ENCODE peak calls at places on chromosomes 5 and 9, in seven cellular contexts. F is heart left ventricle; W is pancreas; I is fibroblast of lung; G is left ventricle myocardium inferior; X is CD4-positive, alpha-beta T cell; Z is B cell. O is an unnamed sample.

GRCh38 chr9:128422783-128423150 is 2.1 kb downstream of the CERCAM start:
- DNase-seq in X (no peak), Z (no peak), F (no peak), I (no peak), G (no peak), W (no peak), O (no peak)

GRCh38 chr5:132372542-132372941 is 3.0 kb downstream of the SLC22A5 start:
- DNase-seq in X (no peak), F (no peak), W (no peak), Z (no peak), I (no peak), G (no peak), O (no peak)

GRCh38 chr5:1027631-1028441 is 19.2 kb downstream of the NKD2 start:
- DNase-seq in I (no peak), F (no peak), W (no peak), X (no peak), G (peak; percentile 12), Z (peak; percentile 23), O (no peak)

GRCh38 chr9:127174386-127175318 is 52.2 kb upstream of the ANGPTL2 start:
- DNase-seq in G (no peak), I (no peak), F (peak; percentile 15), W (no peak), X (no peak), Z (no peak), O (no peak)

GRCh38 chr5:77318060-77318459 is 107.6 kb downstream of the PDE8B start:
- DNase-seq in W (no peak), X (no peak), G (no peak), Z (no peak), F (no peak), I (no peak), O (no peak)

GRCh38 chr5:171980729-171981128 is 25.7 kb downstream of the FBXW11 start:
- DNase-seq in G (no peak), Z (no peak), I (no peak), W (no peak), F (no peak), X (no peak), O (no peak)

GRCh38 chr5:146965781-146966659 is 87.5 kb upstream of the PPP2R2B start:
- DNase-seq in W (peak; percentile 57), G (no peak), X (peak; percentile 1), Z (peak; percentile 13), F (peak; percentile 52), I (peak; percentile 79), O (peak; percentile 38)

GRCh38 chr5:155260798-155261197 is 247.2 kb downstream of the KIF4B start:
- DNase-seq in Z (no peak), I (no peak), W (no peak), X (no peak), G (no peak), F (no peak), O (no peak)

GRCh38 chr5:33850100-33850594 is 41.6 kb downstream of the ADAMTS12 start:
- DNase-seq in F (no peak), W (no peak), X (no peak), Z (no peak), I (peak; percentile 68), G (no peak), O (no peak)

GRCh38 chr9:93081081-93081529 is 14.9 kb upstream of the CARD19 start:
- DNase-seq in Z (peak; percentile 3), X (no peak), F (peak; percentile 8), I (peak; percentile 53), G (no peak), W (no peak), O (no peak)

GRCh38 chr5:72955143-72955767 is 586 bp upstream of the FCHO2 start:
- DNase-seq in W (peak; percentile 61), F (peak; percentile 86), I (no peak), G (peak; percentile 86), Z (no peak), X (no peak), O (no peak)

GRCh38 chr9:136502196-136502595 is 19.4 kb upstream of the SEC16A start:
- DNase-seq in G (no peak), W (no peak), X (no peak), F (no peak), Z (no peak), I (no peak), O (no peak)

GRCh38 chr9:136505406-136506403 is 22.9 kb upstream of the SEC16A start:
- DNase-seq in Z (no peak), W (no peak), F (no peak), I (no peak), G (no peak), X (no peak), O (no peak)

GRCh38 chr9:136504512-136505348 is 21.9 kb upstream of the SEC16A start:
- DNase-seq in Z (no peak), G (no peak), I (no peak), X (no peak), F (no peak), W (no peak), O (no peak)

GRCh38 chr9:136501686-136502085 is 18.8 kb upstream of the SEC16A start:
- DNase-seq in W (no peak), G (no peak), Z (no peak), X (no peak), F (no peak), I (no peak), O (no peak)

GRCh38 chr9:136502940-136503550 is 20.2 kb upstream of the SEC16A start:
- DNase-seq in G (no peak), Z (no peak), I (no peak), X (no peak), F (no peak), W (no peak), O (no peak)
- TF ChIP-seq CTCF in G (no peak), Z (no peak), I (no peak), X (no peak), F (no peak), W (no peak), O (no peak)

GRCh38 chr9:27717991-27718390 is 144.7 kb upstream of the C9orf72 start:
- DNase-seq in Z (no peak), I (no peak), G (no peak), X (no peak), F (no peak), W (no peak), O (no peak)

GRCh38 chr9:27715651-27716050 is 142.4 kb upstream of the C9orf72 start:
- DNase-seq in W (no peak), I (no peak), G (no peak), Z (no peak), F (no peak), X (no peak), O (no peak)

GRCh38 chr9:27711241-27711640 is 138.0 kb upstream of the C9orf72 start:
- DNase-seq in F (no peak), I (no peak), G (no peak), Z (no peak), W (no peak), X (no peak), O (no peak)

GRCh38 chr9:27712826-27713225 is 139.5 kb upstream of the C9orf72 start:
- DNase-seq in G (no peak), F (no peak), X (no peak), Z (no peak), W (no peak), I (no peak), O (no peak)

DNA sequence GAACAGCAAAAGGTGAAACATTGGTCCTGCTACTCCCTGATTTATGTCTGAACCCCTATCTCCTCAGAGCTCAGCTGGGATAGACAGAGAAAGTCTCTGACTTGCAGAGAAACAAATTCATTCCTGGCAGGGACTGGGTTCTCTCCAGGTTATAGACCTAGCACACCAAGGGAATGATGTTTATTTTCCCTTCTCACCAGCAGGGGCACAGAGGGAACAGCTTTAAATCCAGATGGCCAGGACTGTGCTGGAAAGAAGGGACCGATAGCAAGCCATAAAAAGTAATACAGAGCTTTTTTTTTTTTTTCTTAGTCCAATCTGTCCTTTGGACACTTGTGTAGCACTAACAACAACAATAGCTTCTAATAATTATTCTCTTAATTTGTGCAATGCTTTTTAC is 141.1 kb upstream of the C9orf72 start:
- DNase-seq in W (no peak), I (no peak), Z (no peak), G (no peak), X (no peak), F (no peak), O (no peak)
- TF ChIP-seq CTCF in W (no peak), I (no peak), Z (no peak), G (no peak), X (no peak), F (no peak), O (no peak)

DNA sequence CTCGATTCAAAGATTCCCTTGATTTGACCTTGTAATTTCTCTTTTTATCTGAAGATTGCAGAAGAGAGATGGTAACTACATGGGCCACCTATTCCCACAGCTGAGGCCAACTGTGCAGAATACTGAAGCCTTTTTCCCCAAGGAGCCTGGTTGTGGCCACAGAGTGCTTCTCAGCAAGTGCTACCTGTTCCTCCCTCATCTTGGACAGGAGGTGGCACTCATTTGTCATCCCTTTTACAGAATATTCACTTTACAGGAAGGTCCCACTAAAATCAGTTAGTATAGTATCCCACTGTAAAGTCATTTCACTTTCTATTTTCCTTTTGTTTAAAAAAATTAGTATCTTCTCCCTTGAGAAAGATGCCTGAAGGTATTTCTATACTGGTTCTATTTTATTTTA is 346.4 kb downstream of the ARL15 start:
- DNase-seq in G (no peak), W (no peak), Z (no peak), X (no peak), F (no peak), I (no peak), O (no peak)
- TF ChIP-seq CTCF in G (no peak), W (no peak), Z (no peak), X (no peak), F (no peak), I (no peak), O (no peak)

GRCh38 chr5:151107738-151108520 is 27.1 kb upstream of the TNIP1 start:
- DNase-seq in F (peak; percentile 62), X (no peak), Z (no peak), G (peak; percentile 63), I (peak; percentile 48), W (peak; percentile 91), O (peak; percentile 48)
- TF ChIP-seq CTCF in F (peak; percentile 18), X (no peak), Z (no peak), G (peak; percentile 34), I (no peak), W (no peak), O (no peak)

GRCh38 chr5:17186271-17186670 is 31.2 kb upstream of the BASP1 start:
- DNase-seq in Z (no peak), X (no peak), W (no peak), I (no peak), F (no peak), G (no peak), O (no peak)

GRCh38 chr5:17187401-17187800 is 30.0 kb upstream of the BASP1 start:
- DNase-seq in I (peak; percentile 44), G (no peak), F (no peak), X (no peak), Z (no peak), W (no peak), O (no peak)

GRCh38 chr5:17184596-17184995 is 32.8 kb upstream of the BASP1 start:
- DNase-seq in G (no peak), Z (no peak), I (peak; percentile 64), W (no peak), X (no peak), F (no peak), O (no peak)

GRCh38 chr5:17185349-17185748 is 32.1 kb upstream of the BASP1 start:
- DNase-seq in X (no peak), I (no peak), W (no peak), G (no peak), Z (no peak), F (no peak), O (no peak)

DNA sequence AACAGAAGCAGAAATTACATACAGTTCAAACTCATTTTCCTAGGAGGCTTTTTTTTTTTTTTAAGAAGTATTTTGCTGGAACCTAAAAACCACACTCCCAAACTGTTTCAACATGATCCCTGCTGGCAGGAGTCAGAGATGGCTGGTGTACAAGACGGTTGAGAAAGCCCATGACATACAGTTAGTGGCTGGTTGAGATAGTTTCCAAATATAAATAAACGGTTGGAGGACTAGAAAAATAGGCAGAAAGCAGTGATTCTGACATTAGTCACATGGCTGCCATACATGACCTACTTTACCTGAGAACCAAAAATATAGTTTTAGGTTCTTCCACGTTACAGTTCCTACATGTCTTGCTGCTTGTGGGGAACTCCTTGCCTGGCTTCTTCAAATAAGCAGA is 31.7 kb upstream of the BASP1 start:
- DNase-seq in I (peak; percentile 98), Z (no peak), W (no peak), X (no peak), F (peak; percentile 29), G (peak; percentile 45), O (peak; percentile 89)
- TF ChIP-seq CTCF in I (no peak), Z (no peak), W (no peak), X (no peak), F (no peak), G (no peak), O (no peak)